ENCODE peak calls at places on chromosomes 16 and 17, in seven cellular contexts. B is mesothelial cell of epicardium, D is colonic mucosa, A is WTC11, U is H9, P is RWPE1, X is stomach. K is an unnamed sample.
A peak's percentile ranks its signal among the peaks of the same experiment; 100 is the strongest.

GRCh38 chr17:38917259-38917658 is 8.2 kb upstream of the LASP1NB start:
- DNase-seq in B (no peak), D (no peak), A (no peak), U (no peak), P (no peak), X (no peak), K (no peak)

GRCh38 chr17:33045236-33045635 is 53.6 kb downstream of the SPACA3 start:
- DNase-seq in B (no peak), D (no peak), A (no peak), U (no peak), P (no peak), X (no peak), K (peak; percentile 63)

GRCh38 chr16:11672206-11673090 is 4.2 kb downstream of the SNN start:
- DNase-seq in B (no peak), D (no peak), A (no peak), U (no peak), P (no peak), X (no peak), K (no peak)

GRCh38 chr16:84985079-84986065 is 26.0 kb downstream of the ZDHHC7 start:
- DNase-seq in B (no peak), D (no peak), A (no peak), U (no peak), P (peak; percentile 77), X (no peak), K (no peak)

GRCh38 chr17:56325561-56325960 is 172.3 kb downstream of the ANKFN1 start:
- DNase-seq in B (no peak), D (no peak), A (no peak), U (peak; percentile 31), P (no peak), X (no peak), K (no peak)

GRCh38 chr16:88856122-88856827 is 472 bp downstream of the GALNS start:
- DNase-seq in B (no peak), D (no peak), A (peak; percentile 55), U (peak; percentile 59), P (peak; percentile 11), X (no peak), K (no peak)

GRCh38 chr17:31561469-31562412 is 170.3 kb downstream of the RAB11FIP4 start:
- DNase-seq in B (no peak), D (peak; percentile 60), A (no peak), U (no peak), P (no peak), X (no peak), K (no peak)

GRCh38 chr16:31181102-31181830 is 1.3 kb downstream of the FUS start:
- DNase-seq in B (peak; percentile 41), D (peak; percentile 54), A (peak; percentile 30), U (no peak), P (peak; percentile 34), X (peak; percentile 28), K (no peak)

GRCh38 chr17:36496018-36496789 is 9.7 kb downstream of the ZNHIT3 start:
- DNase-seq in B (no peak), D (no peak), A (no peak), U (peak; percentile 22), P (no peak), X (no peak), K (no peak)

GRCh38 chr16:84822990-84823389 is 3.2 kb downstream of the CRISPLD2 start:
- DNase-seq in B (no peak), D (no peak), A (no peak), U (no peak), P (no peak), X (no peak), K (no peak)

GRCh38 chr17:56851008-56851407 is 17.1 kb downstream of the DGKE start:
- DNase-seq in B (no peak), D (no peak), A (no peak), U (no peak), P (no peak), X (no peak), K (no peak)

GRCh38 chr16:55301385-55302008 is 22.5 kb upstream of the IRX6 start:
- DNase-seq in B (no peak), D (no peak), A (no peak), U (no peak), P (no peak), X (no peak), K (no peak)

GRCh38 chr16:273547-274421 is 2.0 kb downstream of the RGS11 start:
- DNase-seq in B (no peak), D (peak; percentile 80), A (no peak), U (no peak), P (peak; percentile 46), X (peak; percentile 63), K (no peak)

GRCh38 chr16:50696575-50697420 is 3.4 kb downstream of the NOD2 start:
- DNase-seq in B (no peak), D (peak; percentile 92), A (no peak), U (no peak), P (peak; percentile 79), X (peak; percentile 77), K (no peak)

GRCh38 chr17:59695943-59696681 is 11.1 kb downstream of the PTRH2 start:
- DNase-seq in B (no peak), D (no peak), A (no peak), U (no peak), P (no peak), X (no peak), K (no peak)

GRCh38 chr17:28493467-28493866 is 12.7 kb upstream of the FOXN1 start:
- DNase-seq in B (no peak), D (no peak), A (no peak), U (no peak), P (no peak), X (no peak), K (no peak)

GRCh38 chr17:32445075-32445427 is 741 bp downstream of the PSMD11 start:
- DNase-seq in B (no peak), D (peak; percentile 52), A (peak; percentile 17), U (peak; percentile 46), P (peak; percentile 78), X (peak; percentile 28), K (no peak)

GRCh38 chr16:70472786-70473433 is 18.5 kb downstream of the FCSK start:
- DNase-seq in B (no peak), D (no peak), A (no peak), U (no peak), P (no peak), X (no peak), K (no peak)

GRCh38 chr16:88939814-88940195 is 37.2 kb downstream of the CBFA2T3 start:
- DNase-seq in B (no peak), D (no peak), A (no peak), U (peak; percentile 30), P (no peak), X (no peak), K (no peak)

GRCh38 chr17:16255481-16255901 is 38.5 kb downstream of the PIGL start:
- DNase-seq in B (no peak), D (peak; percentile 79), A (no peak), U (peak; percentile 47), P (no peak), X (peak; percentile 89), K (no peak)

GRCh38 chr17:42571435-42572225 is 4.7 kb downstream of the MLX start:
- DNase-seq in B (no peak), D (no peak), A (no peak), U (no peak), P (no peak), X (peak; percentile 84), K (no peak)

DNA sequence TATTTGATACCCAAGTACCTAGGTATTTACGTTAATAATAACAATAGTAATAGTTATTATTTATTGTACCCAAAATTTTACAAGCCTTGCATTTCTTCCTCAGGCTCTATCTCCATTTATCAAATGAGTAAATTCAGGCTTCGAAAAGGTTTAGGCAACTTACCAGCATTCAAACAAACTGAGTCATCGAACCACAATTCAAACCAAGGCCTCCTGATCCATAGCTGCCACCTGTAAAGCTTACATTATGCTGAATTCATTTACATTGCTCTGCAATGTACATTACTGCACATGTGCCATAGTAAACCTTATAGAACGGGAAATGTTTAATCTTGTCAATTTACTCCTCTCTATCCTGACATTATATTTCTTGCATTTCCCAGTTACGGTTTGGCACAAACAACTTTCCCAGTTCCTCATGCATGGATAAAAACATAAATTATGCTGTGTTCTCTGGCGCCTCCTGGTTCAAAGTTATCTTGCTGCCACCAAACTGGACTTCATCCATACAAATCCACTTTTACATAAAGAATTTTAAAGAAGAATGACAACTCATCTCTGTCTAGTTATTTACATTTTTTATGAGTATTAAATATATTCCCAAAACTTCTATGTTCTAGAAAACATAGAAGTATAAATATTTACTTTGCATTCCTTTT is 360.6 kb upstream of the SOX9 start:
- DNase-seq in B (no peak), D (no peak), A (no peak), U (no peak), P (peak; percentile 44), X (no peak), K (no peak)
- TF ChIP-seq CTCF in B (no peak), D (peak; percentile 13), A (no peak), U (peak; percentile 32), P (no peak), X (no peak), K (no peak)

GRCh38 chr17:18323007-18323406 is 7.9 kb downstream of the SMCR8 start:
- DNase-seq in B (no peak), D (no peak), A (no peak), U (no peak), P (no peak), X (no peak), K (no peak)
- TF ChIP-seq CTCF in B (no peak), D (no peak), A (no peak), U (peak; percentile 24), P (no peak), X (no peak), K (no peak)

DNA sequence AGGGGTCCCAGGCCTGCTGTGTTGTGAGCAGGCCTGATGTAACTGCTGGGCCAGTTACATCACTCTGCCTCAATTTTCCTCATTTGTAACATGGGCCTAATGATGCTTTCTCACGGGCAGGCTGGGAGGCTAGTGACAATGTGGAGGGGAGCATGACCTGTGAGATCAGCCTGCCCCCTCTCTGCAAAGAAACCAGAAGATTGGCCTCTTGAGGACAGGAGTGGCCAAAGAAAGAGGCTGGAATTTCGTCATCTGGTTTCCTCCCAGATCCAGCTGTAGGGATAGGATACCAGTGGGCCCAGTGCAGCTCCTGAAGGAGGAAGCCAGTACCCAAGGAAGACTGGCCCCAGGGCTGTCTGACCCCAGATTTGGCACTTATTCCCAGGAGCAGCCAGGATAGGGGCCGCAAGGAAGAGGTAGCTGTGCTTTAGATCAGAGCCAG is 615 bp upstream of the SREBF1 start:
- DNase-seq in B (no peak), D (peak; percentile 66), A (no peak), U (peak; percentile 84), P (no peak), X (no peak), K (no peak)
- TF ChIP-seq CTCF in B (no peak), D (no peak), A (no peak), U (no peak), P (no peak), X (no peak), K (no peak)

GRCh38 chr16:27359051-27359450 is 42.9 kb upstream of the IL21R start:
- DNase-seq in B (no peak), D (no peak), A (no peak), U (no peak), P (no peak), X (no peak), K (no peak)

GRCh38 chr16:27353853-27354252 is 40.1 kb downstream of the IL4R start:
- DNase-seq in B (no peak), D (no peak), A (no peak), U (no peak), P (no peak), X (no peak), K (no peak)

GRCh38 chr16:27356794-27357193 is 43.0 kb downstream of the IL4R start:
- DNase-seq in B (no peak), D (no peak), A (no peak), U (no peak), P (no peak), X (no peak), K (no peak)

GRCh38 chr16:27352026-27352425 is 38.3 kb downstream of the IL4R start:
- DNase-seq in B (no peak), D (no peak), A (no peak), U (no peak), P (no peak), X (no peak), K (no peak)

GRCh38 chr16:27355610-27356009 is 41.8 kb downstream of the IL4R start:
- DNase-seq in B (no peak), D (peak; percentile 38), A (peak; percentile 80), U (peak; percentile 84), P (no peak), X (peak; percentile 33), K (no peak)
- TF ChIP-seq CTCF in B (no peak), D (peak; percentile 21), A (no peak), U (peak; percentile 60), P (no peak), X (no peak), K (peak; percentile 27)

K was measured in osteocyte.